ENCODE peak calls at places on chromosomes 5 and 9, in eight cellular contexts. H, J, N, A, F, T, R and Q are unnamed samples.

GRCh38 chr5:95725071-95725820 is 5.9 kb upstream of the RHOBTB3 start:
- DNase-seq in J (no peak), T (no peak), F (no peak), H (no peak), N (no peak), A (no peak), R (no peak), Q (no peak)

GRCh38 chr5:132322266-132322665 is 28.1 kb downstream of the SLC22A4 start:
- DNase-seq in J (no peak), H (no peak), R (no peak), N (no peak), F (no peak), T (peak; percentile 81), A (peak; percentile 87), Q (no peak)

GRCh38 chr5:67639311-67639710 is 442.7 kb upstream of the CD180 start:
- DNase-seq in A (peak; percentile 15), R (no peak), N (no peak), F (no peak), T (no peak), J (no peak), H (no peak), Q (no peak)

GRCh38 chr5:59873113-59873512 is 20.4 kb downstream of the PDE4D start:
- DNase-seq in F (no peak), J (no peak), T (no peak), N (no peak), A (no peak), H (no peak), R (no peak), Q (no peak)

GRCh38 chr9:136726631-136727191 is 14.3 kb downstream of the DIPK1B start:
- DNase-seq in H (no peak), A (no peak), T (peak; percentile 69), J (peak; percentile 42), N (peak; percentile 87), F (peak; percentile 72), R (peak; percentile 73), Q (peak; percentile 42)

GRCh38 chr9:8799231-8800014 is 999.8 kb upstream of the DMAC1 start:
- DNase-seq in H (no peak), N (no peak), R (no peak), J (no peak), F (no peak), T (peak; percentile 20), A (peak; percentile 30), Q (no peak)

GRCh38 chr9:12657998-12658397 is 35.2 kb upstream of the TYRP1 start:
- DNase-seq in F (no peak), H (no peak), N (no peak), J (no peak), T (no peak), R (no peak), A (no peak), Q (no peak)

GRCh38 chr9:89104821-89105220 is 73.8 kb downstream of the SHC3 start:
- DNase-seq in T (no peak), R (no peak), F (no peak), A (peak; percentile 15), H (no peak), J (no peak), N (no peak), Q (no peak)

GRCh38 chr5:129460951-129461815 is 1.1 kb downstream of the ADAMTS19 start:
- DNase-seq in J (peak; percentile 15), R (peak; percentile 71), F (peak; percentile 69), N (no peak), H (no peak), A (peak; percentile 82), T (peak; percentile 80), Q (peak; percentile 56)

GRCh38 chr5:52846443-52846842 is 58.7 kb downstream of the ITGA1 start:
- DNase-seq in H (no peak), T (no peak), N (no peak), R (no peak), A (no peak), J (no peak), F (no peak), Q (no peak)

DNA sequence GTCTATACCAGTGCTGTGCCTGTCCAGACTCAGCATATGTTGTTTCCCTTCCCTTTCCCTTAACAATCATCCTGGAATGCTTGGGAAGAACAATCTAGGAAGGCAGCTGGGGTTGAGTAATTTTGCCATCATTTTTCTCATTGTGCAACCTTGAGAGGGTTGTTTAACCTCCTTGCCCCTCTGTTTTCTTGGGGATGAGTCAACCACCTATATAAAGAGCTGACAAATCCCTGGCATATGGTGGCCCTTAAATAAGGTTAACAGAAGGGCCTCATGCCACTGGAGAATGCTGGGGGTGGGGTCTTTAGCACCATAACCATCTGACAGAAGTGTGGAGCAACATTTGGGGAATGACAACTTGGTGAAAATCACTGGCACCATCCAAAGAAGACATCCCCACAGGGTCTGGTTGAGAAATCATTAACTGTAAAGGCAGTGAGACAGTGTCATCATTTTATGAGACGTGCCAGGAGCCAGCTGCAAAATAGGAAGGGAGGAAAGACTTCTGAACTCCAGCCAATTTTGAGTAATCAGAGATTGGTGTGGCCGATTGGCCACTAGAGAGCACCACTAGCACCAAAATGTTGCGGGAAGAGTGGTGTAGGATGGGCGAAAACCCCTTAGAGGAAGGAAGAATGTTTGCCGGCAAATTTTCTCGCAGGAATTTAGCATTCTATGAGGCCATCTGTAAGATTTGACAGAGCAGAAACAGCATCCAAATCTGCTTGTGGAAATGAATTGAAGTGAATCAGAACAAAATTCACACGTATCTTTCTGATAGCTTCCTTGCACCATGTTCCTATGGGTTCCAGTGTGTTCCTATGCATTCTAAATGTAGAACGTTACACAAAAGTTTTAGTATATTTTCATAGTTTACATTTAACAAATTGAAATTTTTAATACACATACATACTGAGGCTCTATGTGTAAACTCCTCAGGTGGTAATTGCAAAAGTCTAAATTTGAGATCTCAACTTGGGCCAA is 113.8 kb downstream of the MSX2 start:
- DNase-seq in R (peak; percentile 17), J (peak; percentile 47), N (no peak), A (peak; percentile 80), T (peak; percentile 60), F (peak; percentile 29), H (peak; percentile 16), Q (no peak)
- TF ChIP-seq CTCF in R (no peak), J (peak; percentile 42), N (peak; percentile 44), A (peak; percentile 82), T (peak; percentile 64), F (peak; percentile 38), H (peak; percentile 56), Q (no peak)

DNA sequence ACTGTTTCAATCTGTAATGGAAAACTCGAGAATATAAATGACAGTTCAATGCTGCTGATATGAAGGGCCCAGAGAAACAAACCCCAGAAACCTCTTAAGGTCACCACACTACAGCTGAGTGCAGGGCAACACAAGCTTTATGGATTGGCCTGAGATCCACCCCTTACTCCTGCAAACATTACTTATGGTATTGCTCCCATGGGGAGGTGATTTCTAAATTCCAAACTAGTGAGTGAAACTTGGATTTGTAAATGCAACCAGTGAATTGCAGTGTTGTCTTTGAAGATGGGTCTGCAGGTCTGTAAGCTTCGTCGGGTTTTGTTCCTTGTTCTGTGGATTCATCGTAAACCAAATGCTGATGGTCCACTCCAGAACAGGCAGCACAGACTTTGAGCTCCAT is 85.4 kb downstream of the NTRK2 start:
- DNase-seq in R (no peak), J (no peak), N (no peak), A (no peak), T (no peak), H (no peak), F (no peak), Q (no peak)
- TF ChIP-seq EZH2phosphoT487 in R (no peak), J (no peak), N (no peak), A (no peak), T (no peak), H (no peak), F (no peak), Q (no peak)

GRCh38 chr5:39622281-39622680 is 197.5 kb upstream of the DAB2 start:
- DNase-seq in F (peak; percentile 6), J (no peak), A (no peak), R (no peak), N (no peak), H (no peak), T (no peak), Q (no peak)
- TF ChIP-seq CTCF in F (no peak), J (no peak), A (no peak), R (no peak), N (no peak), H (no peak), T (no peak), Q (no peak)

DNA sequence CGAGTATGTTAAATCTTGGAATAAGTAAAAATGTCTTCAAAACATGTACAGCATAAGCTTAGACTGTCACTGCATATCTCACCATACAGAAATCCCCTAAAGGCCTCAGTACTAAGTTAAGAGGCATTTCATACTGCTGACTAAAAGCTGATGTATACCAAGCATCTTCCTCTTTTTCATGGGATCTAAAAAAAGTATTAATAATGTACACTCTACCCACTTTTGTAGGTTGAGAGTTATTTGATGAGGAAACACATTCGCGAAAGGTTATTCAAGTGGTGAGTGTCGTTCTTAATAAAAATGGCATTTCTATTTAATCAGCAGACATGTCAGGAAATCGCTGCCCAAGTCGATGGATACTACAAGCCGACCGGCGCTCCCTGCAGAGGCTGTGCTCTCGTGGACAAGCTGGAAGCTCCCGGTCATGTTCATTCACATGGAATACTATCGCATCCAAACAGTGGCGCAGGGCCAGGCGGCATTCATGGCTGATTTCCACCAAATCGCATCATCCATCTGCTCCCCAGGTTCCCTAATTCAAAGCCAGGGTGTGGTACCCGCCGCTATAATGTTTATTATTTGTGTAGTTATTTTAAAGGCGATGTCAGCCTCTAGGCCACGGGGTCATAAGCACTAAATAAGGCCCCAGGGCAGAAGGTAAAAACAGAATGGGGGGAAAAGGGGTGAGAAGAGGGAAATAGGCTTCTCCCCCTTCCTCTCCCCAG is 697 bp downstream of the SGTB start:
- DNase-seq in A (peak; percentile 62), T (peak; percentile 50), N (peak; percentile 36), J (peak; percentile 43), F (peak; percentile 69), H (no peak), R (peak; percentile 72), Q (no peak)
- TF ChIP-seq EZH2phosphoT487 in A (no peak), T (peak; percentile 10), N (no peak), J (no peak), F (no peak), H (no peak), R (no peak), Q (no peak)

GRCh38 chr5:179214678-179215077 is 130.6 kb downstream of the ADAMTS2 start:
- DNase-seq in H (no peak), T (no peak), R (no peak), N (no peak), J (no peak), F (no peak), A (no peak), Q (no peak)

GRCh38 chr5:179211631-179212030 is 133.6 kb downstream of the ADAMTS2 start:
- DNase-seq in A (no peak), T (no peak), F (no peak), N (no peak), H (no peak), R (no peak), J (no peak), Q (no peak)

GRCh38 chr5:179211076-179211475 is 134.2 kb downstream of the ADAMTS2 start:
- DNase-seq in F (no peak), R (no peak), J (no peak), N (no peak), T (no peak), A (no peak), H (no peak), Q (no peak)

GRCh38 chr5:179210478-179210877 is 134.8 kb downstream of the ADAMTS2 start:
- DNase-seq in A (no peak), F (no peak), J (no peak), T (no peak), R (no peak), H (no peak), N (no peak), Q (no peak)

DNA sequence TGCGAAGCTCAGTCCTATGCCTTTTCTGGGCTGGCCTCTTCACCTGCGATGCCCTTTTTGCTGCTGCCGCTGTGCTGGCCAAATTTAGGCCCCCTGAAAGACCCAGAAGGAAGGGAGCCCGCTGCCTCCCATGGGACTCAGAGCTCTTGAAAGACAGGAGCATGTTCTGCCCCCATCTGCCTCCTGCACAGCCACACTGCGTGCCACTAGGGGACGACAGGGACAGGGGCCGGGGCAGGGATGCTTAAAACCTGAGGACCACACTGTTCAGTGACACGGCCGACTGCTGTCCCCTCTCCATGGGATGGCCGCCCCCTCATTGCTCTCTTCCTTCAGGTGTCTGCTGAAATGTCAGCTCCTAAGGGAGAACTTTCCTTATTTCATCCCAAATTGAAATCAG is 132.4 kb downstream of the ADAMTS2 start:
- DNase-seq in H (no peak), A (no peak), N (no peak), F (no peak), J (no peak), T (peak; percentile 27), R (peak; percentile 67), Q (no peak)
- TF ChIP-seq CTCF in H (no peak), A (peak; percentile 54), N (no peak), F (no peak), J (peak; percentile 30), T (no peak), R (no peak), Q (no peak)